ENCODE peak calls at places on chromosome 21, in eight cellular contexts. X is heart right ventricle; B is stimulated activated CD4-positive, alpha-beta T cell treated with anti-CD3 and anti-CD28 coated beads, Interleukin-4, amount 100 ng/mL, for 1 hour; D is uterus; I is Caki2; P is psoas muscle; Z is AG20443; O is activated effector memory CD4-positive, alpha-beta T cell treated with Interleukin-2 at 50 U/mL for 16 hours. C is an unnamed sample.

GRCh38 chr21:29362758-29363157 is 64.0 kb downstream of the BACH1 start:
- DNase-seq in X (no peak), B (no peak), D (no peak), I (no peak), P (no peak), Z (no peak), O (no peak), C (no peak)

GRCh38 chr21:40681164-40681859 is 165.6 kb downstream of the DSCAM start:
- DNase-seq in X (peak), B (no peak), D (no peak), I (no peak), P (no peak), Z (no peak), O (no peak), C (no peak)

GRCh38 chr21:33023574-33024277 is 2.0 kb upstream of the OLIG2 start:
- DNase-seq in X (no peak), B (no peak), D (no peak), I (no peak), P (no peak), Z (no peak), O (no peak), C (no peak)

GRCh38 chr21:43712268-43712942 is 6.5 kb upstream of the PDXK start:
- DNase-seq in X (no peak), B (no peak), D (no peak), I (peak), P (peak), Z (peak), O (no peak), C (no peak)

GRCh38 chr21:14602418-14602987 is 56.4 kb upstream of the SAMSN1 start:
- DNase-seq in X (no peak), B (no peak), D (no peak), I (no peak), P (no peak), Z (no peak), O (no peak), C (no peak)

GRCh38 chr21:41656946-41657525 is 109.8 kb downstream of the RIPK4 start:
- DNase-seq in X (no peak), B (no peak), D (no peak), I (no peak), P (no peak), Z (no peak), O (no peak), C (no peak)

GRCh38 chr21:26388731-26389231 is 184.3 kb downstream of the CYYR1 start:
- DNase-seq in X (no peak), B (no peak), D (no peak), I (peak), P (no peak), Z (peak), O (no peak), C (no peak)

GRCh38 chr21:21019681-21020080 is 21.5 kb downstream of the NCAM2 start:
- DNase-seq in X (no peak), B (no peak), D (no peak), I (no peak), P (no peak), Z (no peak), O (no peak), C (no peak)

GRCh38 chr21:46394819-46395152 is 63.9 kb upstream of the DIP2A start:
- DNase-seq in X (no peak), B (no peak), D (no peak), I (no peak), P (peak), Z (no peak), O (no peak), C (peak)

GRCh38 chr21:42225571-42226155 is 6.7 kb downstream of the ABCG1 start:
- DNase-seq in X (no peak), B (no peak), D (no peak), I (no peak), P (no peak), Z (no peak), O (no peak), C (no peak)

GRCh38 chr21:45317401-45318145 is 29.9 kb upstream of the POFUT2 start:
- DNase-seq in X (peak), B (no peak), D (no peak), I (peak), P (no peak), Z (peak), O (no peak), C (no peak)

GRCh38 chr21:39386194-39386593 is 37.3 kb upstream of the HMGN1 start:
- DNase-seq in X (peak), B (peak), D (peak), I (peak), P (peak), Z (no peak), O (no peak), C (peak)

GRCh38 chr21:35075546-35075945 is 26.4 kb upstream of the RUNX1 start:
- DNase-seq in X (no peak), B (no peak), D (no peak), I (peak), P (no peak), Z (peak), O (no peak), C (no peak)

GRCh38 chr21:44804762-44805161 is 3.1 kb upstream of the UBE2G2 start:
- DNase-seq in X (no peak), B (no peak), D (no peak), I (no peak), P (no peak), Z (no peak), O (no peak), C (no peak)

GRCh38 chr21:31894441-31894840 is 21.6 kb downstream of the HUNK start:
- DNase-seq in X (no peak), B (no peak), D (no peak), I (no peak), P (no peak), Z (no peak), O (no peak), C (no peak)

GRCh38 chr21:45523411-45524101 is 18.7 kb downstream of the SLC19A1 start:
- DNase-seq in X (peak), B (no peak), D (peak), I (no peak), P (peak), Z (no peak), O (no peak), C (no peak)

GRCh38 chr21:37358392-37358791 is 8.2 kb upstream of the DYRK1A start:
- DNase-seq in X (no peak), B (no peak), D (no peak), I (no peak), P (no peak), Z (no peak), O (no peak), C (peak)

GRCh38 chr21:28518620-28519019 is 474.1 kb downstream of the LTN1 start:
- DNase-seq in X (no peak), B (no peak), D (no peak), I (no peak), P (no peak), Z (no peak), O (no peak), C (no peak)

GRCh38 chr21:46295177-46295711 is 9.1 kb downstream of the YBEY start:
- DNase-seq in X (no peak), B (no peak), D (no peak), I (no peak), P (peak), Z (no peak), O (no peak), C (peak)

GRCh38 chr21:27372381-27372780 is 405.5 kb upstream of the ADAMTS5 start:
- DNase-seq in X (no peak), B (no peak), D (no peak), I (no peak), P (no peak), Z (no peak), O (no peak), C (no peak)

GRCh38 chr21:45420061-45420521 is 15.1 kb downstream of the COL18A1 start:
- DNase-seq in X (peak), B (no peak), D (no peak), I (no peak), P (no peak), Z (no peak), O (no peak), C (peak)

GRCh38 chr21:34598931-34599400 is 15.9 kb downstream of the RCAN1 start:
- DNase-seq in X (no peak), B (no peak), D (no peak), I (no peak), P (no peak), Z (no peak), O (no peak), C (no peak)

GRCh38 chr21:25997788-25998611 is 172.6 kb downstream of the APP start:
- DNase-seq in X (no peak), B (no peak), D (no peak), I (no peak), P (no peak), Z (no peak), O (no peak), C (no peak)

GRCh38 chr21:34693192-34693810 is 24.5 kb downstream of the CLIC6 start:
- DNase-seq in X (no peak), B (peak), D (no peak), I (peak), P (no peak), Z (peak), O (no peak), C (no peak)